ENCODE peak calls at places on chromosomes 7 and 10, in six cellular contexts. J is M059J; K is non-pigmented ciliary epithelial cell; T is spleen; A is bronchial epithelial cell; D is stimulated activated naive CD8-positive, alpha-beta T cell treated with anti-CD3 and anti-CD28 coated beads, Interleukin-15, Interleukin-2, amounts not matched to agents 100 U/mL and 50 U/mL, for 24 hours. V is an unnamed sample.

GRCh38 chr7:155732275-155732674 is 80.0 kb downstream of the SHH start:
- DNase-seq in J (no peak), A (no peak), D (no peak), T (no peak), K (no peak), V (no peak)

GRCh38 chr7:33185786-33186185 is 56.4 kb downstream of the BBS9 start:
- DNase-seq in D (no peak), J (peak; percentile 54), T (no peak), A (peak; percentile 63), K (no peak), V (peak; percentile 44)

GRCh38 chr7:100882769-100883526 is 6.6 kb downstream of the UFSP1 start:
- DNase-seq in A (no peak), K (no peak), J (no peak), T (no peak), D (no peak), V (no peak)

GRCh38 chr7:129605960-129606644 is 5.4 kb upstream of the NRF1 start:
- DNase-seq in A (peak; percentile 10), D (no peak), T (no peak), K (no peak), J (no peak), V (no peak)

GRCh38 chr10:58661336-58661735 is 148.7 kb downstream of the BICC1 start:
- DNase-seq in K (no peak), T (no peak), J (peak; percentile 59), A (peak; percentile 88), D (no peak), V (no peak)

GRCh38 chr7:22083711-22084289 is 138.1 kb upstream of the CDCA7L start:
- DNase-seq in J (peak; percentile 25), A (peak; percentile 31), T (no peak), K (no peak), D (no peak), V (no peak)

GRCh38 chr7:82443044-82443800 is at the start of gene CACNA2D1:
- DNase-seq in K (no peak), A (no peak), T (no peak), J (no peak), D (peak; percentile 9), V (peak; percentile 36)

GRCh38 chr7:5699951-5700384 is 81.5 kb downstream of the RNF216 start:
- DNase-seq in T (no peak), K (no peak), D (peak; percentile 72), J (peak; percentile 28), A (no peak), V (peak; percentile 15)

GRCh38 chr7:55078465-55079372 is 59.9 kb downstream of the EGFR start:
- DNase-seq in K (no peak), D (no peak), A (no peak), T (no peak), J (no peak), V (peak; percentile 79)

GRCh38 chr7:121313793-121314676 is 14.8 kb upstream of the WNT16 start:
- DNase-seq in K (no peak), D (no peak), T (no peak), A (peak; percentile 18), J (peak; percentile 90), V (peak; percentile 47)

GRCh38 chr10:5395168-5395567 is 9.5 kb downstream of the TUBAL3 start:
- DNase-seq in A (no peak), T (peak; percentile 47), K (no peak), D (no peak), J (no peak), V (no peak)

GRCh38 chr10:90917231-90917967 is 3.5 kb downstream of the ANKRD1 start:
- DNase-seq in K (no peak), A (peak; percentile 15), T (no peak), J (no peak), D (no peak), V (no peak)

GRCh38 chr7:85031475-85031874 is 155.4 kb downstream of the SEMA3D start:
- DNase-seq in D (no peak), K (no peak), A (no peak), T (no peak), J (no peak), V (no peak)

V was measured in small intestine.